ENCODE peak calls at places on chromosomes 11 and 22, in seven cellular contexts. M is T-helper 2 cell; B is activated CD8-positive, alpha-beta memory T cell treated with anti-CD3 and anti-CD28 coated beads for 1 hour; S is WERI-Rb-1; G is pancreas; T is GM03348; J is stimulated activated CD4-positive, alpha-beta T cell treated with anti-CD3 and anti-CD28 coated beads, TNF-alpha, amount 100 ng/mL, for 24 hours. A is an unnamed sample.
A peak's percentile ranks its signal among the peaks of the same experiment; 100 is the strongest.

GRCh38 chr11:113288286-113288863 is 26.0 kb upstream of the TTC12 start:
- DNase-seq in M (no peak), B (no peak), S (no peak), G (no peak), T (no peak), J (no peak), A (no peak)

GRCh38 chr11:71997594-71997993 is 1.1 kb upstream of the IL18BP start:
- DNase-seq in M (no peak), B (no peak), S (no peak), G (no peak), T (no peak), J (no peak), A (no peak)

GRCh38 chr11:100955318-100955717 is 174.3 kb downstream of the PGR start:
- DNase-seq in M (no peak), B (no peak), S (no peak), G (no peak), T (no peak), J (no peak), A (no peak)

GRCh38 chr11:112425121-112425520 is 164.5 kb upstream of the PLET1 start:
- DNase-seq in M (no peak), B (no peak), S (no peak), G (no peak), T (no peak), J (no peak), A (no peak)

GRCh38 chr22:27881404-27881803 is 37.7 kb downstream of the PITPNB start:
- DNase-seq in M (no peak), B (no peak), S (no peak), G (no peak), T (peak; percentile 20), J (no peak), A (no peak)

GRCh38 chr11:69299572-69299971 is 5.6 kb downstream of the MYEOV start:
- DNase-seq in M (no peak), B (no peak), S (no peak), G (peak; percentile 43), T (no peak), J (no peak), A (no peak)

GRCh38 chr11:27977031-27977430 is 130.9 kb downstream of the KIF18A start:
- DNase-seq in M (no peak), B (no peak), S (no peak), G (no peak), T (peak; percentile 19), J (no peak), A (no peak)

GRCh38 chr11:79119491-79120284 is 321.1 kb downstream of the TENM4 start:
- DNase-seq in M (no peak), B (no peak), S (peak; percentile 95), G (no peak), T (no peak), J (no peak), A (no peak)

GRCh38 chr22:32106930-32107329 is 52.2 kb downstream of the C22orf42 start:
- DNase-seq in M (no peak), B (no peak), S (no peak), G (no peak), T (peak; percentile 48), J (no peak), A (no peak)

GRCh38 chr11:12480401-12480800 is 103.0 kb downstream of the PARVA start:
- DNase-seq in M (no peak), B (no peak), S (no peak), G (no peak), T (no peak), J (no peak), A (no peak)

A was measured in cerebellar nuclear complex.